ENCODE peak calls at places on chromosome 2, in ten cellular contexts. L is kidney glomerular epithelial cell; X is AG20443; S is HCEC 1CT; M is fibroblast of the conjunctiva; J is NCI-H1105; G is activated T-cell treated with anti-CD3 and anti-CD28 coated beads, Interleukin-2, amount 50 U/mL, for 4 hours; I is NCI-H2107; H is T-helper 17 cell; Z is stimulated activated CD8-positive, alpha-beta memory T cell treated with anti-CD3 and anti-CD28 coated beads, Interleukin-15, amount 100 ng/mL, for 1 hour. Y is an unnamed sample.

GRCh38 chr2:220670461-220670979 is 901.6 kb downstream of the EPHA4 start:
- DNase-seq in L (no peak), X (no peak), S (no peak), M (no peak), J (peak; percentile 86), G (no peak), I (peak; percentile 72), H (no peak), Z (no peak), Y (no peak)

GRCh38 chr2:206562375-206562774 is 79.9 kb upstream of the FAM237A start:
- DNase-seq in L (no peak), X (no peak), S (no peak), M (no peak), J (no peak), G (no peak), I (no peak), H (no peak), Z (no peak), Y (no peak)

GRCh38 chr2:233384811-233385488 is 30.7 kb downstream of the DGKD start:
- DNase-seq in L (no peak), X (no peak), S (no peak), M (no peak), J (no peak), G (no peak), I (no peak), H (no peak), Z (no peak), Y (no peak)

GRCh38 chr2:113041871-113042270 is 10.8 kb downstream of the IL36B start:
- DNase-seq in L (no peak), X (no peak), S (no peak), M (no peak), J (no peak), G (no peak), I (no peak), H (no peak), Z (no peak), Y (no peak)

GRCh38 chr2:21047161-21048009 is 3.5 kb upstream of the APOB start:
- DNase-seq in L (no peak), X (no peak), S (no peak), M (no peak), J (no peak), G (no peak), I (no peak), H (no peak), Z (no peak), Y (no peak)

GRCh38 chr2:110755494-110756078 is 23.2 kb downstream of the ACOXL start:
- DNase-seq in L (peak; percentile 29), X (peak; percentile 32), S (peak; percentile 17), M (no peak), J (peak; percentile 1), G (no peak), I (no peak), H (no peak), Z (no peak), Y (peak; percentile 5)

GRCh38 chr2:130918421-130918820 is 81.7 kb downstream of the ARHGEF4 start:
- DNase-seq in L (no peak), X (no peak), S (no peak), M (no peak), J (no peak), G (no peak), I (no peak), H (no peak), Z (no peak), Y (no peak)

GRCh38 chr2:46814160-46814559 is 101.4 kb downstream of the MCFD2 start:
- DNase-seq in L (no peak), X (peak; percentile 61), S (no peak), M (no peak), J (no peak), G (no peak), I (no peak), H (no peak), Z (no peak), Y (no peak)